ENCODE peak calls at places on chromosomes 2 and 18, in four cellular contexts. One of them, this sample, is unnamed.

GRCh38 chr2:112821682-112822081 is 14.9 kb downstream of the IL1B start:
- DNase-seq in activated CD8-positive, alpha-beta memory T cell treated with anti-CD3 and anti-CD28 coated beads, Interleukin-2, amount 50 U/mL, for 48 hours: peak; percentile 60
- DNase-seq in RWPE2: no peak
- DNase-seq in HT1080: no peak
- DNase-seq in this sample: no peak

GRCh38 chr18:74459877-74460276 is 2.8 kb upstream of the DIPK1C start:
- DNase-seq in RWPE2: no peak
- DNase-seq in activated CD8-positive, alpha-beta memory T cell treated with anti-CD3 and anti-CD28 coated beads, Interleukin-2, amount 50 U/mL, for 48 hours: no peak
- DNase-seq in HT1080: peak; percentile 31
- DNase-seq in this sample: peak; percentile 21

GRCh38 chr18:37322497-37323035 is 243.0 kb downstream of the CELF4 start:
- DNase-seq in activated CD8-positive, alpha-beta memory T cell treated with anti-CD3 and anti-CD28 coated beads, Interleukin-2, amount 50 U/mL, for 48 hours: peak; percentile 51
- DNase-seq in HT1080: no peak
- DNase-seq in RWPE2: no peak
- DNase-seq in this sample: peak; percentile 31

GRCh38 chr2:30417253-30417652 is 29.8 kb upstream of the LCLAT1 start:
- DNase-seq in activated CD8-positive, alpha-beta memory T cell treated with anti-CD3 and anti-CD28 coated beads, Interleukin-2, amount 50 U/mL, for 48 hours: no peak
- DNase-seq in RWPE2: no peak
- DNase-seq in HT1080: no peak
- DNase-seq in this sample: no peak

GRCh38 chr18:3984163-3984757 is 470.8 kb downstream of the DLGAP1 start:
- DNase-seq in HT1080: no peak
- DNase-seq in RWPE2: no peak
- DNase-seq in activated CD8-positive, alpha-beta memory T cell treated with anti-CD3 and anti-CD28 coated beads, Interleukin-2, amount 50 U/mL, for 48 hours: no peak
- DNase-seq in this sample: no peak

GRCh38 chr2:12081481-12082210 is 335.2 kb downstream of the LPIN1 start:
- DNase-seq in activated CD8-positive, alpha-beta memory T cell treated with anti-CD3 and anti-CD28 coated beads, Interleukin-2, amount 50 U/mL, for 48 hours: no peak
- DNase-seq in HT1080: peak; percentile 31
- DNase-seq in RWPE2: no peak
- DNase-seq in this sample: no peak

GRCh38 chr18:48833701-48834394 is 116.9 kb downstream of the SMAD7 start:
- DNase-seq in activated CD8-positive, alpha-beta memory T cell treated with anti-CD3 and anti-CD28 coated beads, Interleukin-2, amount 50 U/mL, for 48 hours: peak; percentile 76
- DNase-seq in HT1080: peak; percentile 56
- DNase-seq in RWPE2: no peak
- DNase-seq in this sample: peak; percentile 35

GRCh38 chr2:189254268-189254883 is 74.8 kb upstream of the COL5A2 start:
- DNase-seq in activated CD8-positive, alpha-beta memory T cell treated with anti-CD3 and anti-CD28 coated beads, Interleukin-2, amount 50 U/mL, for 48 hours: no peak
- DNase-seq in HT1080: no peak
- DNase-seq in RWPE2: peak; percentile 72
- DNase-seq in this sample: peak; percentile 35

GRCh38 chr2:130302164-130302886 is 40.4 kb upstream of the IMP4 start:
- DNase-seq in HT1080: no peak
- DNase-seq in RWPE2: no peak
- DNase-seq in activated CD8-positive, alpha-beta memory T cell treated with anti-CD3 and anti-CD28 coated beads, Interleukin-2, amount 50 U/mL, for 48 hours: no peak
- DNase-seq in this sample: no peak

GRCh38 chr2:135563793-135564192 is 32.5 kb downstream of the R3HDM1 start:
- DNase-seq in HT1080: peak; percentile 87
- DNase-seq in activated CD8-positive, alpha-beta memory T cell treated with anti-CD3 and anti-CD28 coated beads, Interleukin-2, amount 50 U/mL, for 48 hours: peak; percentile 50
- DNase-seq in RWPE2: no peak
- DNase-seq in this sample: peak; percentile 3

GRCh38 chr2:138421971-138422335 is 79.6 kb upstream of the SPOPL start:
- DNase-seq in RWPE2: peak; percentile 50
- DNase-seq in activated CD8-positive, alpha-beta memory T cell treated with anti-CD3 and anti-CD28 coated beads, Interleukin-2, amount 50 U/mL, for 48 hours: no peak
- DNase-seq in HT1080: peak; percentile 91
- DNase-seq in this sample: peak; percentile 58

GRCh38 chr2:95121495-95122196 is at the start of gene MRPS5:
- DNase-seq in HT1080: peak; percentile 65
- DNase-seq in RWPE2: peak; percentile 72
- DNase-seq in activated CD8-positive, alpha-beta memory T cell treated with anti-CD3 and anti-CD28 coated beads, Interleukin-2, amount 50 U/mL, for 48 hours: peak; percentile 96
- DNase-seq in this sample: peak; percentile 31

GRCh38 chr18:62324917-62325805 is at the start of gene TNFRSF11A:
- DNase-seq in RWPE2: no peak
- DNase-seq in HT1080: peak; percentile 29
- DNase-seq in activated CD8-positive, alpha-beta memory T cell treated with anti-CD3 and anti-CD28 coated beads, Interleukin-2, amount 50 U/mL, for 48 hours: peak; percentile 89
- DNase-seq in this sample: no peak

This sample was measured in H4.